ENCODE peak calls at places on chromosomes 6 and 20, in five cellular contexts. M is Calu3; K is stimulated activated CD4-positive, alpha-beta T cell treated with anti-CD3 and anti-CD28 coated beads, Interleukin-1b, Interleukin-23, amount 100 ng/mL, for 24 hours; E is SHP77; Z is NCI-H1417. I is an unnamed sample.

GRCh38 chr20:39137299-39137698 is 175.2 kb downstream of the DHX35 start:
- DNase-seq in M (no peak), K (no peak), E (no peak), Z (no peak), I (no peak)

GRCh38 chr20:34713194-34713943 is 9.2 kb downstream of the TP53INP2 start:
- DNase-seq in M (peak; percentile 65), K (no peak), E (no peak), Z (no peak), I (no peak)

GRCh38 chr6:21101694-21102093 is 491.9 kb upstream of the SOX4 start:
- DNase-seq in M (no peak), K (no peak), E (no peak), Z (no peak), I (no peak)

GRCh38 chr6:148565931-148566663 is 180.7 kb upstream of the UST start:
- DNase-seq in M (peak; percentile 38), K (no peak), E (no peak), Z (no peak), I (no peak)

GRCh38 chr6:14305629-14306028 is 188.1 kb downstream of the CD83 start:
- DNase-seq in M (no peak), K (no peak), E (no peak), Z (peak; percentile 91), I (no peak)

GRCh38 chr20:16367948-16368560 is 205.2 kb downstream of the KIF16B start:
- DNase-seq in M (no peak), K (no peak), E (no peak), Z (no peak), I (no peak)

GRCh38 chr6:112274774-112275173 is 20.4 kb upstream of the LAMA4 start:
- DNase-seq in M (no peak), K (no peak), E (no peak), Z (no peak), I (no peak)

GRCh38 chr6:109580519-109580918 is 97.5 kb upstream of the ZBTB24 start:
- DNase-seq in M (no peak), K (no peak), E (no peak), Z (no peak), I (no peak)

GRCh38 chr6:129785081-129785755 is 75.2 kb upstream of the ARHGAP18 start:
- DNase-seq in M (no peak), K (no peak), E (no peak), Z (no peak), I (no peak)

GRCh38 chr6:101296184-101296583 is 97.3 kb upstream of the GRIK2 start:
- DNase-seq in M (no peak), K (no peak), E (no peak), Z (no peak), I (no peak)

GRCh38 chr20:671252-672030 is 4.2 kb downstream of the SCRT2 start:
- DNase-seq in M (peak; percentile 14), K (no peak), E (no peak), Z (no peak), I (no peak)

GRCh38 chr6:137247724-137248123 is 28.5 kb upstream of the IFNGR1 start:
- DNase-seq in M (no peak), K (no peak), E (no peak), Z (no peak), I (no peak)

GRCh38 chr6:1009041-1009440 is 302.9 kb upstream of the FOXQ1 start:
- DNase-seq in M (no peak), K (no peak), E (no peak), Z (no peak), I (no peak)

GRCh38 chr6:122829456-122829855 is 40.4 kb downstream of the SMPDL3A start:
- DNase-seq in M (no peak), K (no peak), E (no peak), Z (no peak), I (no peak)

I was measured in NCI-H774.